ENCODE peak calls at places on chromosomes 16 and 17, in five cellular contexts. One of them, this sample, is unnamed.

GRCh38 chr16:88627531-88628411 is 10.6 kb upstream of the IL17C start:
- DNase-seq in colonic mucosa: no peak
- DNase-seq in Peyer's patch: peak; percentile 44
- DNase-seq in fibroblast of the aortic adventitia: no peak
- DNase-seq in cardiac fibroblast: no peak
- DNase-seq in this sample: no peak

GRCh38 chr16:11094838-11095565 is 150.6 kb downstream of the CLEC16A start:
- DNase-seq in colonic mucosa: no peak
- DNase-seq in Peyer's patch: peak; percentile 23
- DNase-seq in fibroblast of the aortic adventitia: no peak
- DNase-seq in cardiac fibroblast: no peak
- DNase-seq in this sample: peak; percentile 47

GRCh38 chr16:74603848-74604247 is 3.1 kb downstream of the GLG1 start:
- DNase-seq in colonic mucosa: no peak
- DNase-seq in Peyer's patch: no peak
- DNase-seq in fibroblast of the aortic adventitia: peak; percentile 65
- DNase-seq in cardiac fibroblast: peak; percentile 33
- DNase-seq in this sample: no peak

GRCh38 chr16:66695474-66695934 is 1.0 kb downstream of the CMTM4 start:
- DNase-seq in colonic mucosa: no peak
- DNase-seq in Peyer's patch: no peak
- DNase-seq in fibroblast of the aortic adventitia: no peak
- DNase-seq in cardiac fibroblast: no peak
- DNase-seq in this sample: no peak

GRCh38 chr16:11360581-11360980 is 15.3 kb downstream of the RMI2 start:
- DNase-seq in colonic mucosa: no peak
- DNase-seq in Peyer's patch: no peak
- DNase-seq in fibroblast of the aortic adventitia: peak; percentile 10
- DNase-seq in cardiac fibroblast: no peak
- DNase-seq in this sample: no peak

GRCh38 chr16:83117810-83118209 is 491.0 kb downstream of the CDH13 start:
- DNase-seq in colonic mucosa: no peak
- DNase-seq in Peyer's patch: no peak
- DNase-seq in fibroblast of the aortic adventitia: no peak
- DNase-seq in cardiac fibroblast: no peak
- DNase-seq in this sample: no peak

GRCh38 chr16:76913046-76913445 is 277.9 kb upstream of the MON1B start:
- DNase-seq in colonic mucosa: no peak
- DNase-seq in Peyer's patch: no peak
- DNase-seq in fibroblast of the aortic adventitia: peak; percentile 22
- DNase-seq in cardiac fibroblast: no peak
- DNase-seq in this sample: no peak

GRCh38 chr17:63843387-63844292 is 1.2 kb upstream of the SMARCD2 start:
- DNase-seq in colonic mucosa: no peak
- DNase-seq in Peyer's patch: peak; percentile 41
- DNase-seq in fibroblast of the aortic adventitia: peak; percentile 93
- DNase-seq in cardiac fibroblast: peak; percentile 98
- DNase-seq in this sample: peak; percentile 91

GRCh38 chr16:70650216-70650615 is 3.9 kb downstream of the IL34 start:
- DNase-seq in colonic mucosa: no peak
- DNase-seq in Peyer's patch: no peak
- DNase-seq in fibroblast of the aortic adventitia: no peak
- DNase-seq in cardiac fibroblast: no peak
- DNase-seq in this sample: no peak

GRCh38 chr17:65359016-65359415 is 202.4 kb downstream of the AXIN2 start:
- DNase-seq in colonic mucosa: no peak
- DNase-seq in Peyer's patch: no peak
- DNase-seq in fibroblast of the aortic adventitia: peak; percentile 63
- DNase-seq in cardiac fibroblast: peak; percentile 53
- DNase-seq in this sample: no peak

GRCh38 chr16:55476625-55477533 is 2.1 kb upstream of the MMP2 start:
- DNase-seq in colonic mucosa: no peak
- DNase-seq in Peyer's patch: no peak
- DNase-seq in fibroblast of the aortic adventitia: peak; percentile 69
- DNase-seq in cardiac fibroblast: peak; percentile 22
- DNase-seq in this sample: no peak

GRCh38 chr17:36609498-36609862 is 8.1 kb downstream of the MRM1 start:
- DNase-seq in colonic mucosa: no peak
- DNase-seq in Peyer's patch: peak; percentile 27
- DNase-seq in fibroblast of the aortic adventitia: no peak
- DNase-seq in cardiac fibroblast: no peak
- DNase-seq in this sample: no peak
- TF ChIP-seq CTCF in colonic mucosa: no peak
- TF ChIP-seq CTCF in Peyer's patch: no peak
- TF ChIP-seq CTCF in fibroblast of the aortic adventitia: no peak
- TF ChIP-seq CTCF in cardiac fibroblast: no peak
- TF ChIP-seq CTCF in this sample: no peak

DNA sequence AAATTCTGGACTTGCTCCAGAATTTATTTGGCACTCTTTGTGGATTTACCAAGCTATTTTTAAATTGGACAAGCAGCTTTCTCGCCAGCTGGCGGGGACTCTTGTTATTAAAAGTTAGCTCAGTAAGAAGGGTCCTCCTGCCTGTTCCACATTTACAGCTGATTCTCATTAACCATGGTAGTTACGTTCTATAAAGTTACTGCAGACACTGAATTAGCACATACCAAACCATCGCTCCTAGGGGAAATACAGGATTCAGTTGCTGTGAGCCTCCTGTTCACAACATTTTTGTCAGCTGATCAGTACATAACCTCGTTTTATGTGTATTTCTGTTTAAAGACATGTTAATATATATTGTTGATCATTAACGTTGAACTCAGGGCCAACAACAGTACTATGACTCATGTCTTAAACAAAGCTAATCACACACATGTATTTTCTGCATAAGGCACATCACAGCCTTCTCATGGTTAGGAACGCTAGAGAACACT is 4.2 kb downstream of the LDAF1 start:
- DNase-seq in colonic mucosa: no peak
- DNase-seq in Peyer's patch: no peak
- DNase-seq in fibroblast of the aortic adventitia: peak; percentile 67
- DNase-seq in cardiac fibroblast: peak; percentile 78
- DNase-seq in this sample: no peak
- H3K4me3 ChIP-seq in colonic mucosa: no peak overlapping the region
- H3K4me3 ChIP-seq in Peyer's patch: no peak overlapping the region
- H3K4me3 ChIP-seq in fibroblast of the aortic adventitia: no peak overlapping the region
- H3K4me3 ChIP-seq in cardiac fibroblast: no peak overlapping the region
- H3K4me3 ChIP-seq in this sample: no peak overlapping the region

DNA sequence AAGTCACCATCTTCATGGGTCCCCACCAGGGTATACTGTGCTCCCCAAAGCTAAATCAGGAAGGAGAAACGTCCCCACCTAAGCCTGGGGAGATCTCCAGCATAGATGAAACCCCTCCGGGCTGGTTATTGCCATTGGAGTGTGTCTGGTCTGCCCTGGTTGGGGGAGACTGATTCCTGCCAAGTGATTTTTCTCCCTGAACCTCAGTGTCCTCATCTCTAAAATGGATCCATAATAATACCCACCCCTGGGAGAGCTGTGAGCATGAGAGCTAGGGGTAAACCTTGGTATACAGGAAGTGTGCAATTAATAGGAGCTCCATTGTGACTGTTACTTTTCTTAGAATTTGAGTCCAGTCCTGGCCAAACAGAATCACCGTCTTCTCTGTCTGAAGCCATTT is 111.1 kb downstream of the CMIP start:
- DNase-seq in colonic mucosa: no peak
- DNase-seq in Peyer's patch: no peak
- DNase-seq in fibroblast of the aortic adventitia: no peak
- DNase-seq in cardiac fibroblast: no peak
- DNase-seq in this sample: no peak
- TF ChIP-seq CTCF in colonic mucosa: no peak
- TF ChIP-seq CTCF in Peyer's patch: no peak
- TF ChIP-seq CTCF in fibroblast of the aortic adventitia: no peak
- TF ChIP-seq CTCF in cardiac fibroblast: no peak
- TF ChIP-seq CTCF in this sample: no peak

GRCh38 chr17:17822189-17822978 is 14.4 kb downstream of the SREBF1 start:
- DNase-seq in colonic mucosa: peak; percentile 59
- DNase-seq in Peyer's patch: no peak
- DNase-seq in fibroblast of the aortic adventitia: peak; percentile 96
- DNase-seq in cardiac fibroblast: peak; percentile 92
- DNase-seq in this sample: no peak
- H3K4me3 ChIP-seq in colonic mucosa: peak overlapping the region; percentile 60
- H3K4me3 ChIP-seq in Peyer's patch: peak overlapping the region; percentile 29
- H3K4me3 ChIP-seq in fibroblast of the aortic adventitia: peak overlapping the region; percentile 71
- H3K4me3 ChIP-seq in cardiac fibroblast: peak overlapping the region; percentile 51
- H3K4me3 ChIP-seq in this sample: peak overlapping the region; percentile 40

DNA sequence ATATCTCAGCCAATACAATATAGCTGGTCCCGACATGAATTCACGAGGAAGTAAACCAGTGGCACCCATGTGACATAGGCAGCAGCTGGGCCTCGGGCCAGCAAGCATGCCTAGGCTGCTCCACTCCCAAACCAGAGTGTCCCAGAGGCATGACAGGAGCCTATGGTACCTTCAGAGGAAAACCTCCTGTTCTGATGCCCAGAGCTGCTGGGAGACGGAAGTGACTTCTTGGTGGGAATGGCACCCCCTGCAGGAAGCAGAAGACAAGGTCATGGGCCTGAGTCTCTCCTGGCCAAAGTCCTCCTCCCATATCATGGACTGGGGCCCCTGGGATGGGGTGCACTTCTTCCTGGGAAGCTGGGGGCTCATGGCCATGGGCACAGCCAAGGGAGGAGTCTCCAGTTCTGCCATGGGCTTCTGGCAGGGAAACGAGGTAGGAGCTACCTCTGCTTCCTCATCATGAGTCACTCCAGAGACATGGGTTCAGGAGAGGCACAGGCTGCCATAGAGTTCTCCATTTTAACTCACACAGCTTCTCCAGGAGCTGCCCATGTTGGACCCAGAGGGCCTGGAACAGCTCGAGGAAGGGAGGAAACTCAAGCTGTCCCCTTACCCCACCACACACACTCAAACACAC is 13.4 kb downstream of the FBF1 start:
- DNase-seq in colonic mucosa: peak; percentile 38
- DNase-seq in Peyer's patch: no peak
- DNase-seq in fibroblast of the aortic adventitia: peak; percentile 7
- DNase-seq in cardiac fibroblast: no peak
- DNase-seq in this sample: peak; percentile 45
- TF ChIP-seq CTCF in colonic mucosa: peak; percentile 26
- TF ChIP-seq CTCF in Peyer's patch: no peak
- TF ChIP-seq CTCF in fibroblast of the aortic adventitia: peak; percentile 27
- TF ChIP-seq CTCF in cardiac fibroblast: peak; percentile 38
- TF ChIP-seq CTCF in this sample: peak; percentile 51

GRCh38 chr16:86740817-86741799 is 162.8 kb downstream of the FOXL1 start:
- DNase-seq in colonic mucosa: no peak
- DNase-seq in Peyer's patch: peak; percentile 26
- DNase-seq in fibroblast of the aortic adventitia: peak; percentile 76
- DNase-seq in cardiac fibroblast: peak; percentile 77
- DNase-seq in this sample: no peak
- H3K4me3 ChIP-seq in colonic mucosa: no peak overlapping the region
- H3K4me3 ChIP-seq in Peyer's patch: no peak overlapping the region
- H3K4me3 ChIP-seq in fibroblast of the aortic adventitia: peak overlapping the region; percentile 59
- H3K4me3 ChIP-seq in cardiac fibroblast: peak overlapping the region; percentile 23
- H3K4me3 ChIP-seq in this sample: no peak overlapping the region

GRCh38 chr16:49000594-49000993 is 281.0 kb downstream of the CBLN1 start:
- DNase-seq in colonic mucosa: no peak
- DNase-seq in Peyer's patch: no peak
- DNase-seq in fibroblast of the aortic adventitia: no peak
- DNase-seq in cardiac fibroblast: no peak
- DNase-seq in this sample: peak; percentile 10
- TF ChIP-seq CTCF in colonic mucosa: peak; percentile 40
- TF ChIP-seq CTCF in Peyer's patch: no peak
- TF ChIP-seq CTCF in fibroblast of the aortic adventitia: peak; percentile 41
- TF ChIP-seq CTCF in cardiac fibroblast: peak; percentile 41
- TF ChIP-seq CTCF in this sample: peak; percentile 64

GRCh38 chr16:58684001-58684353 is 593 bp downstream of the SLC38A7 start:
- DNase-seq in colonic mucosa: no peak
- DNase-seq in Peyer's patch: no peak
- DNase-seq in fibroblast of the aortic adventitia: peak; percentile 41
- DNase-seq in cardiac fibroblast: peak; percentile 41
- DNase-seq in this sample: no peak

GRCh38 chr16:58684354-58685083 is at the start of gene SLC38A7:
- DNase-seq in colonic mucosa: peak; percentile 91
- DNase-seq in Peyer's patch: peak; percentile 88
- DNase-seq in fibroblast of the aortic adventitia: peak; percentile 82
- DNase-seq in cardiac fibroblast: peak; percentile 87
- DNase-seq in this sample: peak; percentile 82

GRCh38 chr16:58679763-58680162 is 4.8 kb downstream of the SLC38A7 start:
- DNase-seq in colonic mucosa: no peak
- DNase-seq in Peyer's patch: no peak
- DNase-seq in fibroblast of the aortic adventitia: no peak
- DNase-seq in cardiac fibroblast: no peak
- DNase-seq in this sample: no peak

DNA sequence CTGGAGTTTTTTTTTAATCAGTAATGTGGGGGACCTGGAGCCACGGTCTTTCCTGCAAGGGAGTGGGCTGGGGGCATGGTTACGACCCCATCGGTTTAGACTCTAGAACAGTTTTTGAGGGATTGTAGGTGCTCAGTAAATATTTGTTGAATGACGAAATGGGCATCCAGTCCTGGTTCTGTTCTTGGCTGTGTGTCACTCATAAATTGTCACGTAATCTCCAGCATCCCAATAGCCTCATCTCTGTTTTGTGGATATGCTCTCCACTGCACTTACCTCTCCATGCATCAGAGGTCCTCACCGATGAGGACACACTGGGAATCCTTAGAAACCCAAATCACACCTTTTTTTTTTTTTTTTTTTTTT is 497 bp upstream of the SLC38A7 start:
- DNase-seq in colonic mucosa: no peak
- DNase-seq in Peyer's patch: no peak
- DNase-seq in fibroblast of the aortic adventitia: no peak
- DNase-seq in cardiac fibroblast: no peak
- DNase-seq in this sample: no peak
- H3K4me3 ChIP-seq in colonic mucosa: peak overlapping the region; percentile 97
- H3K4me3 ChIP-seq in Peyer's patch: no peak overlapping the region
- H3K4me3 ChIP-seq in fibroblast of the aortic adventitia: no peak overlapping the region
- H3K4me3 ChIP-seq in cardiac fibroblast: no peak overlapping the region
- H3K4me3 ChIP-seq in this sample: peak overlapping the region; percentile 92

This sample was measured in GM12865.